ENCODE peak calls at places on chromosomes 3 and 15, in seven cellular contexts. H is nephron progenitor cell, M is NCI-H748 treated with DMSO at 0.1 percent for 48 hours, Z is kidney tubule cell, P is pancreas, D is GM03348, N is EH. Y is an unnamed sample.

GRCh38 chr3:73623996-73624362 is 762 bp downstream of the PDZRN3 start:
- DNase-seq in N (peak), M (no peak), Z (peak), H (peak), P (peak), D (peak), Y (peak)

GRCh38 chr3:59334585-59334984 is 284.8 kb upstream of the CFAP20DC start:
- DNase-seq in D (peak), P (no peak), Z (no peak), H (no peak), M (no peak), N (no peak), Y (peak)

GRCh38 chr3:179544981-179545645 is 17.6 kb upstream of the ACTL6A start:
- DNase-seq in D (peak), Z (peak), M (no peak), N (peak), H (no peak), P (no peak), Y (peak)

GRCh38 chr15:91716536-91716935 is 137.0 kb upstream of the SLCO3A1 start:
- DNase-seq in M (no peak), N (no peak), H (no peak), Z (no peak), P (no peak), D (no peak), Y (no peak)

GRCh38 chr3:143849854-143850549 is 1.7 kb upstream of the SLC9A9 start:
- DNase-seq in N (peak), M (no peak), Z (peak), D (peak), H (no peak), P (no peak), Y (peak)

GRCh38 chr15:89749951-89750559 is 994 bp downstream of the MESP1 start:
- DNase-seq in M (peak), P (peak), Z (no peak), H (no peak), N (no peak), D (no peak), Y (no peak)

GRCh38 chr15:35279811-35280210 is 194.7 kb upstream of the NANOGP8 start:
- DNase-seq in P (no peak), N (peak), M (no peak), Z (no peak), D (no peak), H (no peak), Y (peak)

GRCh38 chr3:150925751-150926201 is 20.5 kb upstream of the MINDY4B start:
- DNase-seq in H (peak), D (peak), M (no peak), N (peak), P (peak), Z (peak), Y (peak)

GRCh38 chr15:99823346-99823745 is 90.1 kb upstream of the LYSMD4 start:
- DNase-seq in P (no peak), Z (no peak), M (no peak), H (no peak), N (no peak), D (no peak), Y (no peak)

GRCh38 chr3:18580268-18580667 is 155.1 kb upstream of the SATB1 start:
- DNase-seq in P (no peak), H (no peak), D (no peak), Z (no peak), M (peak), N (no peak), Y (peak)

GRCh38 chr3:127388412-127388811 is 100.6 kb upstream of the PRR20G start:
- DNase-seq in N (no peak), Z (no peak), P (no peak), H (no peak), D (no peak), M (no peak), Y (no peak)

GRCh38 chr3:45545476-45545875 is 49.1 kb upstream of the LIMD1 start:
- DNase-seq in H (no peak), M (no peak), P (no peak), N (peak), Z (peak), D (peak), Y (no peak)

GRCh38 chr3:31448035-31448881 is 84.5 kb upstream of the STT3B start:
- DNase-seq in D (no peak), M (peak), N (peak), H (no peak), P (no peak), Z (peak), Y (peak)

GRCh38 chr15:85411992-85412538 is 31.7 kb downstream of the AKAP13 start:
- DNase-seq in P (no peak), Z (peak), N (peak), D (no peak), M (no peak), H (no peak), Y (peak)

Y was measured in epithelial cell of esophagus.